ENCODE peak calls at places on chromosomes 5 and 9, in eight cellular contexts. One of them, this sample, is unnamed.

GRCh38 chr5:142758803-142759145 is 11.4 kb upstream of the ARHGAP26 start:
- DNase-seq in HCT116: no peak
- DNase-seq in endothelial cell of umbilical vein: no peak
- DNase-seq in H1: no peak
- DNase-seq in A549: no peak
- DNase-seq in K562: no peak
- DNase-seq in HepG2: no peak
- DNase-seq in GM12878: no peak
- DNase-seq in this sample: no peak

GRCh38 chr9:5375091-5375490 is 35.4 kb upstream of the RLN1 start:
- DNase-seq in H1: no peak
- DNase-seq in GM12878: no peak
- DNase-seq in A549: no peak
- DNase-seq in HCT116: no peak
- DNase-seq in HepG2: no peak
- DNase-seq in endothelial cell of umbilical vein: peak
- DNase-seq in K562: no peak
- DNase-seq in this sample: no peak

GRCh38 chr5:149082271-149082670 is 19.4 kb upstream of the SH3TC2 start:
- DNase-seq in GM12878: no peak
- DNase-seq in endothelial cell of umbilical vein: no peak
- DNase-seq in A549: no peak
- DNase-seq in K562: no peak
- DNase-seq in HCT116: no peak
- DNase-seq in HepG2: no peak
- DNase-seq in H1: no peak
- DNase-seq in this sample: no peak

GRCh38 chr9:7169717-7170348 is 412.1 kb downstream of the KDM4C start:
- DNase-seq in HepG2: no peak
- DNase-seq in A549: no peak
- DNase-seq in endothelial cell of umbilical vein: no peak
- DNase-seq in K562: no peak
- DNase-seq in GM12878: no peak
- DNase-seq in H1: no peak
- DNase-seq in HCT116: no peak
- DNase-seq in this sample: no peak

GRCh38 chr5:149264432-149265069 is 7.1 kb upstream of the AFAP1L1 start:
- DNase-seq in GM12878: no peak
- DNase-seq in A549: no peak
- DNase-seq in endothelial cell of umbilical vein: no peak
- DNase-seq in H1: peak
- DNase-seq in K562: peak
- DNase-seq in HCT116: peak
- DNase-seq in HepG2: peak
- DNase-seq in this sample: no peak

GRCh38 chr5:65034029-65034781 is 265.5 kb downstream of the CWC27 start:
- DNase-seq in endothelial cell of umbilical vein: no peak
- DNase-seq in K562: no peak
- DNase-seq in H1: no peak
- DNase-seq in GM12878: no peak
- DNase-seq in HepG2: peak
- DNase-seq in A549: no peak
- DNase-seq in HCT116: no peak
- DNase-seq in this sample: peak

GRCh38 chr5:149211566-149211965 is 60.1 kb upstream of the AFAP1L1 start:
- DNase-seq in K562: no peak
- DNase-seq in endothelial cell of umbilical vein: no peak
- DNase-seq in H1: no peak
- DNase-seq in HCT116: no peak
- DNase-seq in HepG2: no peak
- DNase-seq in GM12878: no peak
- DNase-seq in A549: no peak
- DNase-seq in this sample: no peak

GRCh38 chr5:155794801-155795200 is 532.2 kb upstream of the SGCD start:
- DNase-seq in HCT116: peak
- DNase-seq in GM12878: no peak
- DNase-seq in K562: no peak
- DNase-seq in endothelial cell of umbilical vein: peak
- DNase-seq in H1: no peak
- DNase-seq in HepG2: no peak
- DNase-seq in A549: peak
- DNase-seq in this sample: no peak

GRCh38 chr9:91711755-91712591 is 238.1 kb downstream of the ROR2 start:
- DNase-seq in H1: no peak
- DNase-seq in HepG2: no peak
- DNase-seq in GM12878: peak
- DNase-seq in endothelial cell of umbilical vein: no peak
- DNase-seq in A549: no peak
- DNase-seq in K562: no peak
- DNase-seq in HCT116: no peak
- DNase-seq in this sample: peak

GRCh38 chr9:120474579-120475243 is 105.3 kb downstream of the CDK5RAP2 start:
- DNase-seq in GM12878: no peak
- DNase-seq in H1: no peak
- DNase-seq in endothelial cell of umbilical vein: peak
- DNase-seq in HCT116: no peak
- DNase-seq in K562: no peak
- DNase-seq in HepG2: no peak
- DNase-seq in A549: no peak
- DNase-seq in this sample: no peak

GRCh38 chr5:44652674-44653073 is 156.1 kb upstream of the MRPS30 start:
- DNase-seq in H1: no peak
- DNase-seq in HCT116: no peak
- DNase-seq in HepG2: no peak
- DNase-seq in K562: no peak
- DNase-seq in GM12878: no peak
- DNase-seq in A549: no peak
- DNase-seq in endothelial cell of umbilical vein: no peak
- DNase-seq in this sample: no peak

GRCh38 chr9:91814214-91814613 is 135.8 kb downstream of the ROR2 start:
- DNase-seq in GM12878: no peak
- DNase-seq in HepG2: no peak
- DNase-seq in H1: no peak
- DNase-seq in A549: no peak
- DNase-seq in K562: no peak
- DNase-seq in endothelial cell of umbilical vein: no peak
- DNase-seq in HCT116: no peak
- DNase-seq in this sample: no peak

GRCh38 chr5:151805414-151806225 is 33.9 kb downstream of the G3BP1 start:
- DNase-seq in endothelial cell of umbilical vein: no peak
- DNase-seq in H1: no peak
- DNase-seq in K562: no peak
- DNase-seq in GM12878: no peak
- DNase-seq in A549: no peak
- DNase-seq in HCT116: no peak
- DNase-seq in HepG2: no peak
- DNase-seq in this sample: no peak

GRCh38 chr5:63923914-63924313 is 38.3 kb downstream of the HTR1A start:
- DNase-seq in A549: peak
- DNase-seq in HepG2: no peak
- DNase-seq in H1: no peak
- DNase-seq in endothelial cell of umbilical vein: no peak
- DNase-seq in K562: no peak
- DNase-seq in HCT116: no peak
- DNase-seq in GM12878: no peak
- DNase-seq in this sample: no peak

GRCh38 chr9:4297151-4297794 is 2.6 kb downstream of the GLIS3 start:
- DNase-seq in GM12878: no peak
- DNase-seq in HCT116: peak
- DNase-seq in endothelial cell of umbilical vein: peak
- DNase-seq in A549: peak
- DNase-seq in H1: no peak
- DNase-seq in HepG2: peak
- DNase-seq in K562: peak
- DNase-seq in this sample: peak

GRCh38 chr9:114278881-114279570 is 43.9 kb upstream of the ORM1 start:
- DNase-seq in GM12878: no peak
- DNase-seq in HCT116: peak
- DNase-seq in H1: no peak
- DNase-seq in K562: no peak
- DNase-seq in A549: peak
- DNase-seq in endothelial cell of umbilical vein: no peak
- DNase-seq in HepG2: no peak
- DNase-seq in this sample: peak

GRCh38 chr9:31612336-31613030 is 772.0 kb upstream of the ACO1 start:
- DNase-seq in GM12878: no peak
- DNase-seq in HCT116: no peak
- DNase-seq in H1: no peak
- DNase-seq in HepG2: no peak
- DNase-seq in A549: no peak
- DNase-seq in endothelial cell of umbilical vein: peak
- DNase-seq in K562: no peak
- DNase-seq in this sample: no peak

GRCh38 chr9:101639785-101640437 is 45.1 kb upstream of the PPP3R2 start:
- DNase-seq in HCT116: no peak
- DNase-seq in A549: no peak
- DNase-seq in endothelial cell of umbilical vein: no peak
- DNase-seq in HepG2: no peak
- DNase-seq in H1: no peak
- DNase-seq in GM12878: no peak
- DNase-seq in K562: no peak
- DNase-seq in this sample: no peak

GRCh38 chr5:33143405-33144123 is 297.2 kb upstream of the TARS1 start:
- DNase-seq in K562: no peak
- DNase-seq in endothelial cell of umbilical vein: no peak
- DNase-seq in A549: no peak
- DNase-seq in GM12878: no peak
- DNase-seq in HepG2: no peak
- DNase-seq in H1: no peak
- DNase-seq in HCT116: no peak
- DNase-seq in this sample: no peak

GRCh38 chr5:132465095-132465707 is 25.4 kb downstream of the IRF1 start:
- DNase-seq in HCT116: no peak
- DNase-seq in K562: no peak
- DNase-seq in HepG2: no peak
- DNase-seq in GM12878: no peak
- DNase-seq in endothelial cell of umbilical vein: no peak
- DNase-seq in H1: no peak
- DNase-seq in A549: no peak
- DNase-seq in this sample: no peak

GRCh38 chr9:107299437-107299836 is 16.4 kb downstream of the RAD23B start:
- DNase-seq in endothelial cell of umbilical vein: peak
- DNase-seq in A549: no peak
- DNase-seq in HepG2: no peak
- DNase-seq in HCT116: no peak
- DNase-seq in K562: no peak
- DNase-seq in H1: no peak
- DNase-seq in GM12878: no peak
- DNase-seq in this sample: no peak
- H3K4me3 ChIP-seq in endothelial cell of umbilical vein: no peak
- H3K4me3 ChIP-seq in A549: no peak
- H3K4me3 ChIP-seq in HepG2: no peak
- H3K4me3 ChIP-seq in HCT116: no peak
- H3K4me3 ChIP-seq in K562: no peak
- H3K4me3 ChIP-seq in H1: no peak
- H3K4me3 ChIP-seq in GM12878: no peak
- H3K4me3 ChIP-seq in this sample: no peak

GRCh38 chr5:37248387-37248969 is 698 bp downstream of the CPLANE1 start:
- DNase-seq in A549: peak
- DNase-seq in HepG2: no peak
- DNase-seq in endothelial cell of umbilical vein: no peak
- DNase-seq in H1: no peak
- DNase-seq in HCT116: no peak
- DNase-seq in K562: no peak
- DNase-seq in GM12878: peak
- DNase-seq in this sample: peak
- TF ChIP-seq MAX in A549: no peak
- TF ChIP-seq MAX in HepG2: no peak
- TF ChIP-seq MAX in endothelial cell of umbilical vein: no peak
- TF ChIP-seq MAX in H1: no peak
- TF ChIP-seq MAX in HCT116: no peak
- TF ChIP-seq MAX in K562: no peak
- TF ChIP-seq MAX in GM12878: no peak
- TF ChIP-seq MAX in this sample: no peak

GRCh38 chr5:35832757-35833156 is 23.9 kb upstream of the IL7R start:
- DNase-seq in H1: no peak
- DNase-seq in endothelial cell of umbilical vein: no peak
- DNase-seq in A549: no peak
- DNase-seq in K562: no peak
- DNase-seq in GM12878: no peak
- DNase-seq in HepG2: no peak
- DNase-seq in HCT116: no peak
- DNase-seq in this sample: no peak

GRCh38 chr5:35826561-35826960 is 30.1 kb upstream of the IL7R start:
- DNase-seq in HepG2: no peak
- DNase-seq in K562: no peak
- DNase-seq in HCT116: no peak
- DNase-seq in GM12878: no peak
- DNase-seq in H1: no peak
- DNase-seq in A549: no peak
- DNase-seq in endothelial cell of umbilical vein: no peak
- DNase-seq in this sample: no peak

GRCh38 chr5:35830587-35830986 is 26.1 kb upstream of the IL7R start:
- DNase-seq in GM12878: no peak
- DNase-seq in H1: no peak
- DNase-seq in A549: no peak
- DNase-seq in endothelial cell of umbilical vein: no peak
- DNase-seq in HepG2: no peak
- DNase-seq in HCT116: no peak
- DNase-seq in K562: no peak
- DNase-seq in this sample: no peak

GRCh38 chr5:35826056-35826455 is 30.6 kb upstream of the IL7R start:
- DNase-seq in K562: no peak
- DNase-seq in HepG2: no peak
- DNase-seq in endothelial cell of umbilical vein: no peak
- DNase-seq in GM12878: no peak
- DNase-seq in H1: no peak
- DNase-seq in HCT116: no peak
- DNase-seq in A549: no peak
- DNase-seq in this sample: no peak

GRCh38 chr5:35828092-35828598 is 28.5 kb upstream of the IL7R start:
- DNase-seq in K562: no peak
- DNase-seq in H1: no peak
- DNase-seq in endothelial cell of umbilical vein: no peak
- DNase-seq in GM12878: no peak
- DNase-seq in HCT116: no peak
- DNase-seq in A549: no peak
- DNase-seq in HepG2: no peak
- DNase-seq in this sample: no peak
- TF ChIP-seq POLR2A in K562: no peak
- TF ChIP-seq POLR2A in H1: no peak
- TF ChIP-seq POLR2A in endothelial cell of umbilical vein: no peak
- TF ChIP-seq POLR2A in GM12878: no peak
- TF ChIP-seq POLR2A in HCT116: no peak
- TF ChIP-seq POLR2A in A549: no peak
- TF ChIP-seq POLR2A in HepG2: no peak
- TF ChIP-seq POLR2A in this sample: no peak

DNA sequence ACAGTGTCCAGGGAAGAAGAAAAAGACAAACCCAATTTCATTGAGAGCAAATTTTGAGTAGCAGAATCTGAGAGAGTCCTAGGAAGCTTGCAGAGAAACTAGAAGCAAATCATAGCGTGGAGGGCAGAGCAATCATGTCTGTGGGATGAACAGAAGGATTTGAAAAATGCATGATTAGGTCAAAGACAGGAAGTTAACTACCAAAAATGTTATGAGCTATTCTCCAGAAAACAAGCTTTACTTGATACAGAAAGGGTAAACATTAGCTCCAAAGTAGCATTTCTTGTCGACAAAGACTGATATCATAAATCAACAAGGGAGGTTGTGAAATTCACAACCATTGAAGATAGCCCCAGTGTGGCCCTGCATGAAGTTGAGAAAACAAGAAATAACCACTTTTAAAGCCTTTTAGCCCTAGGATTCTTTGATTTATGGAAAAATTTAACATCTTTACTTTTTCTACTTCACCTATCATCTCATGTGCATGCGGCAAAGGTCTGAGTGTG is 97.7 kb upstream of the MEGF10 start:
- DNase-seq in endothelial cell of umbilical vein: no peak
- DNase-seq in GM12878: no peak
- DNase-seq in K562: no peak
- DNase-seq in HepG2: no peak
- DNase-seq in A549: no peak
- DNase-seq in HCT116: no peak
- DNase-seq in H1: no peak
- DNase-seq in this sample: no peak
- H3K4me3 ChIP-seq in endothelial cell of umbilical vein: no peak
- H3K4me3 ChIP-seq in GM12878: no peak
- H3K4me3 ChIP-seq in K562: no peak
- H3K4me3 ChIP-seq in HepG2: no peak
- H3K4me3 ChIP-seq in A549: no peak
- H3K4me3 ChIP-seq in HCT116: no peak
- H3K4me3 ChIP-seq in H1: no peak
- H3K4me3 ChIP-seq in this sample: no peak

This sample was measured in NB4.